ENCODE peak calls at places on chromosome X, in six cellular contexts. C is HT-29; V is Calu3; H is stimulated activated CD4-positive, alpha-beta T cell treated with anti-CD3 and anti-CD28 coated beads, Interleukin-15, amount 100 ng/mL, for 1 hour; S is transverse colon; A is small intestine. R is an unnamed sample.

GRCh38 chrX:108177321-108177990 is 85.9 kb downstream of the ATG4A start:
- DNase-seq in V (no peak), C (no peak), H (no peak), A (no peak), S (no peak), R (no peak)

GRCh38 chrX:135000516-135000915 is 9.7 kb downstream of the SMIM10 start:
- DNase-seq in A (no peak), H (no peak), C (no peak), S (no peak), V (no peak), R (no peak)

GRCh38 chrX:18879144-18879543 is 104.8 kb downstream of the PHKA2 start:
- DNase-seq in C (no peak), A (no peak), H (no peak), S (no peak), V (no peak), R (no peak)

GRCh38 chrX:139642241-139642927 is 65.6 kb downstream of the MCF2 start:
- DNase-seq in C (no peak), H (no peak), A (no peak), S (no peak), V (no peak), R (no peak)

GRCh38 chrX:31213941-31214340 is 142.1 kb upstream of the FTHL17 start:
- DNase-seq in H (no peak), V (peak), S (no peak), A (peak), C (peak), R (peak)

GRCh38 chrX:103789004-103789403 is 12.4 kb downstream of the PLP1 start:
- DNase-seq in C (no peak), S (no peak), H (no peak), V (no peak), A (no peak), R (no peak)

GRCh38 chrX:69055193-69055592 is 110.1 kb downstream of the PJA1 start:
- DNase-seq in S (no peak), A (no peak), V (no peak), C (no peak), H (no peak), R (no peak)

GRCh38 chrX:38409289-38409688 is 56.9 kb downstream of the OTC start:
- DNase-seq in V (no peak), S (no peak), C (no peak), A (no peak), H (no peak), R (no peak)

GRCh38 chrX:20432048-20432447 is 165.3 kb upstream of the RPS6KA3 start:
- DNase-seq in H (no peak), C (no peak), A (no peak), V (no peak), S (no peak), R (no peak)

GRCh38 chrX:119502727-119503483 is 34.7 kb downstream of the SLC25A5 start:
- DNase-seq in A (peak), S (peak), V (peak), C (peak), H (no peak), R (peak)

GRCh38 chrX:154091678-154092077 is 5.8 kb downstream of the MECP2 start:
- DNase-seq in H (no peak), V (no peak), C (no peak), A (no peak), S (no peak), R (no peak)

GRCh38 chrX:39327255-39327654 is 526.0 kb downstream of the MID1IP1 start:
- DNase-seq in H (no peak), A (no peak), V (no peak), C (no peak), S (no peak), R (peak)

GRCh38 chrX:102546818-102547493 is 30.4 kb upstream of the TMSB15A start:
- DNase-seq in S (no peak), A (no peak), H (no peak), C (no peak), V (no peak), R (peak)

GRCh38 chrX:8254386-8254785 is 83.3 kb upstream of the VCX2 start:
- DNase-seq in H (no peak), S (no peak), A (no peak), V (no peak), C (no peak), R (no peak)

GRCh38 chrX:16307950-16308349 is 140.7 kb downstream of the MAGEB17 start:
- DNase-seq in C (no peak), H (no peak), A (peak), S (no peak), V (no peak), R (no peak)

GRCh38 chrX:66028936-66029335 is 10.9 kb downstream of the VSIG4 start:
- DNase-seq in S (no peak), C (no peak), A (no peak), V (no peak), H (no peak), R (no peak)

GRCh38 chrX:103817502-103817901 is 14.6 kb downstream of the RAB9B start:
- DNase-seq in V (peak), S (no peak), A (peak), C (peak), H (no peak), R (peak)

GRCh38 chrX:63747331-63747730 is 37.7 kb downstream of the ARHGEF9 start:
- DNase-seq in C (no peak), A (no peak), V (no peak), H (no peak), S (no peak), R (no peak)

GRCh38 chrX:24990585-24990984 is 25.2 kb downstream of the ARX start:
- DNase-seq in A (no peak), H (no peak), C (peak), S (no peak), V (no peak), R (no peak)

GRCh38 chrX:3420316-3420715 is 73.9 kb upstream of the MXRA5 start:
- DNase-seq in V (no peak), S (no peak), H (no peak), C (no peak), A (no peak), R (no peak)

GRCh38 chrX:102085706-102086105 is 39.8 kb upstream of the TCEAL2 start:
- DNase-seq in A (peak), C (peak), S (no peak), H (no peak), V (no peak), R (peak)

GRCh38 chrX:68234171-68234910 is 199.0 kb downstream of the OPHN1 start:
- DNase-seq in C (no peak), H (no peak), S (no peak), V (no peak), A (no peak), R (no peak)

GRCh38 chrX:107470971-107471370 is 21.5 kb downstream of the FRMPD3 start:
- DNase-seq in A (no peak), C (no peak), H (no peak), V (no peak), S (no peak), R (no peak)

GRCh38 chrX:131729295-131729694 is 185.4 kb downstream of the OR13H1 start:
- DNase-seq in H (no peak), C (peak), A (no peak), S (peak), V (no peak), R (no peak)

GRCh38 chrX:9221714-9222113 is 187.8 kb upstream of the FAM9B start:
- DNase-seq in A (no peak), H (no peak), C (no peak), V (no peak), S (no peak), R (no peak)

GRCh38 chrX:103584606-103585005 is 709 bp upstream of the TCEAL4 start:
- DNase-seq in V (no peak), A (no peak), H (no peak), S (no peak), C (no peak), R (no peak)

GRCh38 chrX:133335027-133335426 is 80.3 kb downstream of the GPC4 start:
- DNase-seq in S (peak), V (peak), C (peak), H (no peak), A (peak), R (peak)